ENCODE peak calls at places on chromosome 17, in seven cellular contexts. Q, P, I, H, R, A and E are unnamed samples.

GRCh38 chr17:80857721-80858171 is 133.9 kb upstream of the CHMP6 start:
- DNase-seq in P (no peak), R (no peak), A (no peak), I (no peak), H (no peak), Q (no peak), E (no peak)

GRCh38 chr17:81471804-81472456 is 40.7 kb downstream of the ACTG1 start:
- DNase-seq in H (peak), Q (peak), P (no peak), I (peak), A (peak), R (peak), E (no peak)

GRCh38 chr17:50394711-50395110 is 2.6 kb downstream of the LRRC59 start:
- DNase-seq in P (no peak), H (no peak), A (no peak), R (no peak), I (no peak), Q (peak), E (no peak)

GRCh38 chr17:80568246-80568645 is 23.6 kb downstream of the RPTOR start:
- DNase-seq in Q (no peak), H (no peak), A (no peak), I (no peak), P (no peak), R (no peak), E (no peak)

GRCh38 chr17:77527394-77527793 is 386.6 kb downstream of the SEC14L1 start:
- DNase-seq in P (no peak), H (no peak), I (no peak), A (peak), R (no peak), Q (no peak), E (no peak)

GRCh38 chr17:57597531-57598453 is 147.3 kb downstream of the CCDC182 start:
- DNase-seq in A (no peak), H (peak), P (no peak), R (peak), I (peak), Q (peak), E (peak)

GRCh38 chr17:28086519-28086918 is 44.0 kb downstream of the NLK start:
- DNase-seq in A (no peak), H (no peak), Q (no peak), R (no peak), I (no peak), P (no peak), E (no peak)

GRCh38 chr17:16940116-16940881 is 31.6 kb downstream of the TNFRSF13B start:
- DNase-seq in Q (no peak), P (no peak), R (no peak), A (no peak), I (no peak), H (no peak), E (no peak)

GRCh38 chr17:43846221-43846712 is 709 bp upstream of the CD300LG start:
- DNase-seq in P (peak), Q (peak), H (peak), R (peak), A (peak), I (peak), E (peak)

DNA sequence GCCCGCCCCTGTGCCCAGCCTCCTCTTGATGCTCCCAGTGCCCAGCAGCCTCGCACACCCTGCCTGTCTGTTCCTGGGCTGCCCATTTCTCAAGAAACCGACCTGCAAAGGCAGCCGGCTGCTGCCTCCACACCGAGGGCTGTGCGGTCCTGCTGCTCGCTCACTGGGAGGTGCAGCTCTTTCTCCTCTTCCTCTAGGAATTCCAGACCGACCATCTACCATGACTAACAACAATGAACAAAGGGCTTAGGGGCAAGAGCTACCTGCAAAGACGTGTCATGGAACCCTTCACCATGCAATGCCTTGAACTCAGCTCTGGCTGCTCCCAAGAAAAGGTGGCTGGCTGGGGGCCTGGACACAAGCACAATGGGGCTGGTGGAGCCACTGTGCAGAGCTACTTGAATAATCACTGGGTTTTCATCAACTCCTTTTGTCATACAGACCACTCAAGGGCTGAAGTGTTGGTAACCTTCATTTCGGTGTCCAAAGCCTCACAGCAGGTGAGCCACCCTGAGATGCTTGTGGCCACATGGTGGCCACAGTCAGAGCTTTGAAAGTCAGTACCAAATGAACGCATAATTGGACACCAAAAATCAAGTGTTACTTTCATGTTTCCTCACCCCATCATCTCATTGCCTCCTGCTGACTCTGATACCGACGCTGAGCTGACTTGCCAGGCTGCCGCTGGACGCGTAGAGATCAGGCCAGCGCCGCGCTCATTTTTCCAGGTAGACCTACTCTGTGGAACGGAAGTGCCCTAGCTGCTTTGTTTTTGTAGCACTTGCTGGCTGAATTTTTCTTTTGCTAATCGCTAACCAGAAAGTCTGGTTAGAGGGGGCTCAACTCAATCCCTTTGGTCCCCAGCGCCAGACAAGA is 19.8 kb downstream of the CYB561 start:
- DNase-seq in Q (no peak), P (no peak), R (no peak), A (peak), I (no peak), H (no peak), E (no peak)
- TF ChIP-seq CTCF in Q (no peak), P (no peak), R (no peak), A (no peak), I (no peak), H (no peak), E (no peak)

DNA sequence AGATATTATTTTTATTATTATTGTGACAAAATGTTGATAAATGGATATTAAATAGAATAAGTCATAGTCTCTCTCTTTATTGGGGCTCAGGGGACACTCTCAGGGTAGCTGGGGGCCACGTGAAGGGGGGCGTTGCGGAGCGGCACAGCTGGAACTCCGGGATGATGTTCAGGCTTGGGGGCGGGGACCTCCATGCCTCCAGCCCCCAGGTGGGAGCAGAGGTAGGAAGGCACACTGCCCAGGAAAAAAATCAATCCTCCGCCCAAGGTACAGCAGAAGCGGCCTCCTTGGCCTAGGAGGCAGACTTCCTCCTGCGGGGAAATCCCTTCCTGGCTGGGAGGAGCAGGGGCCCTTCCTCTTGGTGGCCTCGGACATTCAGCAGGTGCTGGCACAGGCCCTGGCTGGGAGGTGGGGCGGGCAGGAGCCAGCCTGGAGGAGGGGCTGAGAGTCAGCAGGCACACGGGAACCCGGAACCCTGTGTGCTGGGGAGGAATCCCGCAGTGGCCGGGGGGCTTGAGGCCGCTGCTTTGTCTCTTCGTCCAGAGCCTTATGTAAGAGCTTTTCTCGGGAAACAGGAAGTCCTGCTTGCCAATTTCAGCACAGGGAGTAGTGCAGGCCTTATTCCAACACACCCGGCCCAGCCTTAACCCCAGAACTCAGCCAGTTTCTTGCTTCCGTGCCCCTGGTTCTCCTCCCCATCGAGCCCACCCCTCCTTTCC is 566 bp upstream of the TNFSF13 start:
- DNase-seq in H (peak), I (no peak), R (no peak), P (no peak), Q (peak), A (peak), E (peak)
- H3K4me3 ChIP-seq in H (peak), I (no peak), R (no peak), P (no peak), Q (peak), A (peak), E (peak)

DNA sequence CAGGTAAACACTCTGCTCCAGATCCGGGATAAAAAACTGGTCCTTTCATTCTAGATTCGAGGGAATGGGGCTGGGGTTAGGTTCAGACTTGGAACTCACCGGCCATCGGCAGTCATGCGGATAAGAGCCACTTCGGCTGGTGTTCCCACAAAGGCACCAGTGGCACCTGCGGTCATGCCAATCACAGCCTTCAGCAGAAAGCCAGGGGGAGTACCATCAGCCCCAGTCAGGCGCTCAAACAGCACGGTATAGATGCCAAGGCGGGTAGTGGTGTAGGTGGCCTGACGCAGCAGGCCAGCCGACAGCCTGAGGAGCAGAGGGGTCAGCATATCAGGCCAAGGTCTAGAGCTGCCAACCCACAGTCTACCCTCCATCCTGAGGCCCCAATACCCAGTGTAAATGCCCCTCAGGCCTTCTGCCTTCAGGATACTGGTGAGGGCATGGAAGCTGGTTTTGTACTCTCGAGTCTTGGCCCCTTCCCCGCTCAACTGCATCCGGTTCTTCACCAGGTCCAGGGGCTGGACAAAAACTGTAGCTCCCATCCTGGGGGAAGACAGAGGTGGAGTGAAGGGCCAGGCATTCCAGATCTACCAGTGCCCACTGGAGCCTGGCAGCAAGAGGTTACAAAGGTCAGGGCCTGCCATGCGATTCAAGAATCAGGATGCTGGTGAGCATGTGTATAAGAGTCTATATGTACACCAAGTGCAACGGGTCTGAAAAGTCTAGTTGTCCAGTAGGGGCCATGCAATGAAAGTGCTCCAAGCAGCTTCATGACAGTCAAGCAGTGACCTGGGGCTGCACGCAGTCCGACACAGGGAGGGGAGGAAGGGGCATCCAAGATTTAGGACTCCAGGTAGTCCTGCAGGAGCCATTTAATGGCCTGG is 934 bp downstream of the SLC25A11 start:
- DNase-seq in Q (no peak), P (no peak), R (no peak), H (no peak), A (no peak), I (no peak), E (no peak)
- TF ChIP-seq CTCF in Q (no peak), P (no peak), R (no peak), H (no peak), A (no peak), I (no peak), E (no peak)

GRCh38 chr17:12967962-12968361 is 49.9 kb downstream of the ELAC2 start:
- DNase-seq in R (no peak), Q (no peak), A (no peak), P (no peak), I (no peak), H (no peak), E (no peak)
- H3K4me3 ChIP-seq in R (no peak), Q (no peak), A (no peak), P (no peak), I (no peak), H (no peak), E (no peak)

GRCh38 chr17:7394452-7395191 is at the start of gene PLSCR3:
- DNase-seq in P (peak), R (no peak), I (peak), A (peak), H (peak), Q (peak), E (peak)

GRCh38 chr17:7391307-7391706 is 3.0 kb downstream of the PLSCR3 start:
- DNase-seq in A (no peak), P (no peak), I (no peak), H (no peak), R (no peak), Q (no peak), E (no peak)

GRCh38 chr17:7392696-7393612 is 1.4 kb downstream of the PLSCR3 start:
- DNase-seq in A (no peak), H (no peak), I (no peak), P (no peak), Q (no peak), R (no peak), E (no peak)

GRCh38 chr17:7396147-7396546 is 1.8 kb upstream of the PLSCR3 start:
- DNase-seq in R (no peak), A (no peak), H (no peak), I (no peak), Q (no peak), P (no peak), E (no peak)

GRCh38 chr17:7393613-7394451 is 493 bp downstream of the PLSCR3 start:
- DNase-seq in P (no peak), Q (no peak), I (peak), R (no peak), A (no peak), H (no peak), E (no peak)
- TF ChIP-seq CTCF in P (no peak), Q (no peak), I (no peak), R (peak), A (no peak), H (no peak), E (no peak)

DNA sequence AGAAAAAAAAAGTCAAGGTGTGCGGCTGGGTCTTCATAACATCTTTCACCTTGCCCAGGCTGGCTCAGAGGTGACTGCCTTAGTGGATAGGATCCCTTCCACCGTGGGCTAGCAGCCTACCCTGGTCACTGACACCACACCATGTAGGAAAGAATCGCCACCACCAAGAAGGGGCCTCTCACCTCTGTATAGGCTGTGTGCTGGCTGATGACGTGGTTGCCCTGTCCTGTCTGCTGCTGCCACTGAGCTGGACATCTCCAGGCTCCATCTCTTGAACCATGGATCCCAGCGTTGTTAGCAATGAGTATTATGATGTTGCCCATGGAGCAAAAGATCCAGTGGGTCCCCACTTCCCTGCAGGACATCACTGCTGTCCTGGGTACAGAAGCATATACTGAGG is at the start of gene GPR142:
- DNase-seq in I (no peak), R (no peak), Q (no peak), H (no peak), P (no peak), A (no peak), E (no peak)
- H3K4me3 ChIP-seq in I (no peak), R (no peak), Q (no peak), H (no peak), P (no peak), A (no peak), E (no peak)

GRCh38 chr17:74860229-74860998 is 729 bp upstream of the GRIN2C start:
- DNase-seq in H (no peak), A (no peak), P (no peak), I (no peak), Q (no peak), R (no peak), E (no peak)
- TF ChIP-seq CTCF in H (no peak), A (no peak), P (no peak), I (no peak), Q (no peak), R (no peak), E (no peak)

GRCh38 chr17:6995500-6996255 is at the start of gene ALOX12:
- DNase-seq in R (no peak), A (no peak), H (no peak), I (no peak), Q (no peak), P (no peak), E (no peak)

GRCh38 chr17:6997171-6997570 is 1.3 kb downstream of the ALOX12 start:
- DNase-seq in R (no peak), Q (no peak), P (no peak), H (no peak), I (no peak), A (no peak), E (no peak)

GRCh38 chr17:6996256-6997111 is 635 bp downstream of the ALOX12 start:
- DNase-seq in R (no peak), P (no peak), A (no peak), Q (no peak), H (no peak), I (no peak), E (no peak)

GRCh38 chr17:6994118-6994598 is 1.7 kb upstream of the ALOX12 start:
- DNase-seq in R (no peak), A (no peak), Q (no peak), I (no peak), H (no peak), P (no peak), E (no peak)

DNA sequence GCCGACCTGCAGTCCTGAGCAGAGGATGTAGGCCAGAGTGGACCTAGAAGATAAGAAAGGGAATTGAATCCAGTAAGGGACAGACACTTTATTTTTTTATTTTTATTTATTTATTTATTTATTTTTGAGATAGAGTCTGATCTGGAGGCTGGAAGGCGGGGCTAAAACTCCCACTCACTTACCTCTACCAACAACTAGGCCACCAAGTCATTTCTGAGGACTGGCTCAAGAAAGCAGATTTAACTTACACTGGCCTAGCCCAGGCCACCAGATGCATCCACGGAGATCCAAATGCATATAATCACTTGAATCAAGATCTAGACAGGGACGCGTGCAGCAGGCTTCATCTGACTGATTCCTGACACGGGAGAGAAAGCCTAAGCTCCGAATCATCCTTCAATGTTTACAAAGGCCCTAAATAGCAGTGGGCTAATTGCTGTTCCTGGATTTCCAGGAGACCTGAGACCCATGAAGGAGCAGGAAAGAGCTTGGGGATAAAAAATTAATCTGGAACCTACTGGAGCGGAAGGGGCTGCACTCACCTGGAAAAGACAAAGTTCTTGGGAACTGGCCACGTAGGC is 1.1 kb upstream of the ALOX12 start:
- DNase-seq in P (no peak), H (no peak), A (no peak), I (no peak), Q (no peak), R (no peak), E (no peak)
- H3K4me3 ChIP-seq in P (no peak), H (no peak), A (no peak), I (no peak), Q (no peak), R (no peak), E (no peak)